ENCODE peak calls at places on chromosomes 5 and 9, in eight cellular contexts. L, A, J, P, X, S, Z and B are unnamed samples.

GRCh38 chr9:6226696-6227095 is 11.1 kb downstream of the IL33 start:
- DNase-seq in X (peak), S (no peak), P (no peak), Z (no peak), A (no peak), J (no peak), L (no peak), B (no peak)

GRCh38 chr5:17436766-17437221 is 61.2 kb upstream of the TAF11L2 start:
- DNase-seq in A (no peak), Z (no peak), J (no peak), X (no peak), L (no peak), S (no peak), P (no peak), B (no peak)

GRCh38 chr5:139649082-139649991 is 1.2 kb downstream of the CXXC5 start:
- DNase-seq in S (peak), Z (no peak), J (peak), L (no peak), P (peak), A (no peak), X (no peak), B (no peak)

GRCh38 chr9:105447814-105448812 is at the start of gene FSD1L:
- DNase-seq in P (peak), J (peak), A (peak), L (peak), S (peak), X (peak), Z (peak), B (peak)

GRCh38 chr5:117299940-117300339 is 725.3 kb upstream of the SEMA6A start:
- DNase-seq in A (no peak), Z (no peak), X (no peak), J (no peak), P (no peak), S (no peak), L (no peak), B (no peak)

GRCh38 chr9:84271004-84271886 is 69.3 kb downstream of the SLC28A3 start:
- DNase-seq in J (peak), X (peak), P (no peak), L (peak), A (peak), Z (peak), S (peak), B (peak)

GRCh38 chr5:138528208-138528607 is 14.8 kb downstream of the ETF1 start:
- DNase-seq in A (no peak), L (no peak), J (no peak), Z (no peak), X (peak), S (no peak), P (no peak), B (no peak)

GRCh38 chr5:129506092-129506491 is 46.0 kb downstream of the ADAMTS19 start:
- DNase-seq in S (no peak), X (peak), P (no peak), J (no peak), L (no peak), A (peak), Z (peak), B (no peak)

GRCh38 chr9:127108182-127108876 is 14.1 kb downstream of the ANGPTL2 start:
- DNase-seq in S (no peak), Z (no peak), P (no peak), L (no peak), J (peak), X (no peak), A (no peak), B (no peak)

GRCh38 chr5:150001660-150002493 is 1.3 kb downstream of the HMGXB3 start:
- DNase-seq in P (no peak), Z (peak), X (peak), J (peak), A (peak), S (peak), L (no peak), B (peak)

GRCh38 chr5:133565993-133566392 is 46.3 kb downstream of the FSTL4 start:
- DNase-seq in Z (no peak), A (no peak), J (no peak), L (no peak), S (no peak), P (no peak), X (peak), B (no peak)

GRCh38 chr5:40736103-40736875 is 19.5 kb downstream of the TTC33 start:
- DNase-seq in S (no peak), J (no peak), P (no peak), L (no peak), A (no peak), X (peak), Z (peak), B (no peak)

GRCh38 chr5:172418847-172419810 is 35.2 kb downstream of the SH3PXD2B start:
- DNase-seq in L (peak), Z (no peak), S (peak), A (no peak), J (peak), X (no peak), P (no peak), B (no peak)

GRCh38 chr5:159341914-159342313 is 11.6 kb upstream of the IL12B start:
- DNase-seq in X (peak), Z (peak), A (no peak), S (peak), J (no peak), L (peak), P (no peak), B (no peak)

GRCh38 chr9:109272745-109273144 is 48.1 kb downstream of the EPB41L4B start:
- DNase-seq in X (peak), L (no peak), A (no peak), S (no peak), P (no peak), J (no peak), Z (no peak), B (no peak)

GRCh38 chr5:38921174-38921573 is 75.4 kb downstream of the OSMR start:
- DNase-seq in X (no peak), S (no peak), L (no peak), J (no peak), P (no peak), Z (no peak), A (no peak), B (no peak)

GRCh38 chr9:107261106-107261505 is 22.0 kb upstream of the RAD23B start:
- DNase-seq in X (no peak), J (no peak), A (no peak), S (no peak), P (no peak), L (no peak), Z (no peak), B (no peak)

GRCh38 chr9:71518045-71518888 is 250.0 kb downstream of the CEMIP2 start:
- DNase-seq in S (no peak), L (no peak), P (no peak), X (no peak), Z (peak), J (no peak), A (no peak), B (no peak)

GRCh38 chr5:32498484-32498883 is 53.9 kb upstream of the ZFR start:
- DNase-seq in S (no peak), A (no peak), L (no peak), X (no peak), Z (no peak), P (no peak), J (no peak), B (no peak)

GRCh38 chr5:127562252-127562651 is 44.8 kb downstream of the PRRC1 start:
- DNase-seq in J (no peak), Z (no peak), A (no peak), L (no peak), X (peak), S (peak), P (no peak), B (no peak)

GRCh38 chr9:96065482-96066251 is 190.2 kb downstream of the ERCC6L2 start:
- DNase-seq in L (no peak), J (no peak), A (no peak), S (no peak), Z (no peak), P (no peak), X (no peak), B (no peak)

GRCh38 chr5:67957374-67957773 is 258.2 kb upstream of the PIK3R1 start:
- DNase-seq in X (no peak), S (no peak), Z (no peak), P (no peak), A (no peak), J (no peak), L (no peak), B (no peak)

GRCh38 chr9:110283736-110284135 is 27.4 kb upstream of the TXN start:
- DNase-seq in L (no peak), P (no peak), J (no peak), Z (no peak), S (no peak), X (peak), A (no peak), B (no peak)

GRCh38 chr9:135468866-135469521 is 10.6 kb upstream of the PPP1R26 start:
- DNase-seq in Z (peak), P (no peak), A (no peak), L (no peak), J (no peak), S (no peak), X (peak), B (no peak)

GRCh38 chr5:77991084-77991483 is 214.9 kb upstream of the TBCA start:
- DNase-seq in Z (no peak), X (no peak), P (no peak), L (no peak), J (no peak), S (no peak), A (no peak), B (no peak)

GRCh38 chr5:107268241-107268640 is 402.5 kb downstream of the EFNA5 start:
- DNase-seq in S (no peak), A (no peak), X (peak), L (no peak), J (no peak), P (no peak), Z (no peak), B (no peak)

GRCh38 chr5:61441742-61442141 is 109.7 kb downstream of the ZSWIM6 start:
- DNase-seq in P (no peak), S (no peak), A (no peak), Z (no peak), J (no peak), L (no peak), X (no peak), B (no peak)

GRCh38 chr9:136625101-136626065 is 37.3 kb upstream of the EGFL7 start:
- DNase-seq in A (no peak), L (peak), Z (peak), P (peak), J (peak), S (peak), X (peak), B (no peak)

GRCh38 chr5:1031306-1031959 is 22.8 kb downstream of the NKD2 start:
- DNase-seq in L (no peak), Z (no peak), J (peak), A (no peak), X (no peak), S (peak), P (no peak), B (no peak)

DNA sequence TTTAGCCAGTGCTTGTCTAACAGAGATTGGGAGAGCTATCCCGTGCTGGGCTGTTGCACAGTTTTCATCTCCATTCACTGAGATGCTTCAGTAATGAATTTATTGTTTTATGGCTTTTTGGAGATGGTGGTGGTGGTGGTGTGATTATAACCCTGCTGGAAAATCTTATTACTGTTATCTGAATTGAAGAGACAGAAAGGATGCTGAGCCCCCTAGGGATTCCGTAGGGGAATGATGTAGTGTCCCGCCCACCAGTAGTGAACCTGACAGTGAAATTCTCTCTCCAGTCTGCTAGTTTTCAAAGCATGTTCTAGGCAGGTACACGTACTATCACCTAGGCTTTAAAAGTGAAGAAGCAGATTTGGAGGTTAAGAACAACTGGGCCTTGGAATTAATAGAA is 1.9 kb downstream of the RAI14 start:
- DNase-seq in L (no peak), J (no peak), Z (no peak), X (peak), A (no peak), S (no peak), P (no peak), B (no peak)
- H3K4me3 ChIP-seq in L (peak), J (peak), Z (peak), X (peak), A (peak), S (no peak), P (peak), B (no peak)

GRCh38 chr9:134403292-134403681 is 77.0 kb downstream of the RXRA start:
- DNase-seq in J (no peak), A (no peak), X (no peak), P (no peak), Z (no peak), S (no peak), L (no peak), B (no peak)
- TF ChIP-seq CTCF in J (no peak), A (no peak), X (no peak), P (no peak), Z (no peak), S (no peak), L (no peak), B (no peak)

DNA sequence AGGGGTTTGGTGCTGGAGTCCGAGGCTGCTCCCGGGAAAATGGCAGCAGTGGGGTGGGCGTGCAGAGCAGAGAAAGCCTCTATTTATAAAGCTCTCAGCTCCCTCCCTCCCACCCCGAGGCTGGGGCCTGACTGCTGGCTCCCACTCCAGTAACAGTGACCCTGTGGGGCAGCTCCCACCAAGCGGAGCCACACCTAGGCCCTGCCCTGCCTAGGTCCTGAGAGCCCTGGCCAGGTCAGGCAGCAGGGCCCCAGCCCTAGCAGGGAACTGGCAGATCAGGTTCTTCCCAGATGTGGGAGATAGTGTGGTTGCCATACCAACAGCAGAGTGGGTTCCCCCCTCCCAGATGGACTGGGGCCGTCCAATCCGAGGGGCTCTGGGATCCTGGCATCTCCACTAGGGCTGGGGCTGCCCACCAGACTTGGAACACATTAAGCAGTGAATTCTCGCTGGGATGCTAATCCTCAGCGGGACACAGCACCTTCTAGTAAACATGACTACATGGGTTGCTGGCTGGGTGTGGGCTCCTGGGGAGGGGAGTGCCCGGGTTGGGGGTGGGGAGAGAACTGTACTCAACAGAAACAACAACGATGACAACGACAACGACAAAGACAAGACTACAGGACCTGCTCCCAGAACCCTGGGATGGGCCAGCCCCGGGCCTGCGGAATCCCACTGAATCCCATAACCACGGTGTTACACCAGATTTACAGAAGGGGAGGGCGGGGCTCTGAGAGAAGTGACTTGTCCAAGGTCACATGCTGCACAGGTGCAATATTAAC is 1.5 kb downstream of the SH3GLB2 start:
- DNase-seq in X (peak), P (no peak), A (no peak), J (no peak), L (no peak), S (peak), Z (no peak), B (no peak)
- H3K4me3 ChIP-seq in X (peak), P (peak), A (peak), J (peak), L (peak), S (peak), Z (peak), B (peak)

GRCh38 chr9:124863371-124863831 is 1.5 kb downstream of the ARPC5L start:
- DNase-seq in S (no peak), L (no peak), P (no peak), J (no peak), A (no peak), X (no peak), Z (no peak), B (no peak)

GRCh38 chr9:124858330-124859046 is 3.3 kb downstream of the RPL35 start:
- DNase-seq in P (no peak), Z (no peak), A (no peak), L (no peak), X (no peak), J (no peak), S (no peak), B (no peak)

GRCh38 chr9:124859803-124860581 is 1.8 kb downstream of the RPL35 start:
- DNase-seq in P (no peak), L (no peak), A (no peak), Z (no peak), X (no peak), S (no peak), J (no peak), B (no peak)

GRCh38 chr9:124860582-124861341 is 995 bp downstream of the RPL35 start:
- DNase-seq in S (no peak), L (no peak), Z (no peak), J (no peak), P (no peak), X (no peak), A (no peak), B (no peak)

DNA sequence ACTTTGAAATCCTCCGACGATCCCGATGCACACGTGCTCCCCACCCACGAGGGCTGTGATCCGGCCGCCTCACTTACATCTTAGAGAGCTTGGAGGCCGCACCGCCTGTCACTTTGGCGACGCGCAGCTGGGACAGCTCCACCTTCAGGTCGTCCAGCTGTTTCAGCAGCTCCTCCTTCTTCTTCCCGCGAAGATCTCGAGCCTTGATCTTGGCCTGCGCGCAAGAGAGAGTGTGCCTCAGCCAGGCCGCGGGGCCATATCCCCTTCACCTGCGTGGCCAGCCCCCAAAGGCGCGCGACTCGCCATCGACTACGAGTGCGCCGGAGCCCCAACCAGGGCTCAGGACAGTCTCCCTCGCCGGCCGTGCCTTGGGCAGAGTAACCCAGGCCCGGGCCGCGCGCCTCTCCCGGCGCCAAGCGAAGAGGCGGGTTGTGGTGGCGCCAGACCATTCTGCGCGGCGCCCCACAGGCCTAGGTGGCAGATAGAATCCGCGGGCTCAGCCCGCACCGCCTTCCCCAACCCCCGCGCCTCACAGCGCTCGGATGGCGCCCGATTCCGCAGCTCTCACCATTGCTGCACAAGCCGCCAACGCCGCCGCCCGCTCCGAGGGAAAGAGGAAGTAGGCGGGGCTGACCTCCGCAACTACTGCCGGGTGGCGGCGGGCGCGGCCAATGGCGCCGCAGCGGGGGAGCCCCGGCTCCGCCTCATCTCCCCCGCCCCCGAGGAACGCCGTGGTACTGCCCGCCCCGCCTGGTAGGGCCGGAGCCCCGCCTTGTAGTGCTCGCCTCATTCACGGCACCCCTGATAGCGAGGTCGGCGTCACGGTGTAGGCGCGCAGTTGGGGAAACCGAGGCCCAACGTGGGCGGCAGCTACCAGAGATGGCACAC is at the start of the genes ARPC5L and RPL35:
- DNase-seq in A (no peak), L (peak), S (peak), P (peak), Z (peak), X (peak), J (peak), B (peak)
- TF ChIP-seq CTCF in A (no peak), L (no peak), S (no peak), P (no peak), Z (peak), X (no peak), J (peak), B (peak)

GRCh38 chr5:73232266-73233041 is 59.5 kb downstream of the TMEM174 start:
- DNase-seq in A (no peak), L (no peak), X (peak), Z (no peak), S (no peak), P (no peak), J (no peak), B (no peak)

GRCh38 chr5:73234156-73234555 is 61.2 kb downstream of the TMEM174 start:
- DNase-seq in A (no peak), Z (no peak), S (no peak), L (no peak), X (no peak), J (no peak), P (no peak), B (no peak)

GRCh38 chr5:73233053-73233460 is 60.1 kb downstream of the TMEM174 start:
- DNase-seq in X (no peak), S (no peak), A (no peak), J (no peak), L (no peak), P (no peak), Z (no peak), B (no peak)

GRCh38 chr5:73231245-73231778 is 58.3 kb downstream of the TMEM174 start:
- DNase-seq in L (no peak), S (no peak), A (no peak), X (no peak), J (no peak), P (no peak), Z (no peak), B (no peak)

GRCh38 chr5:73233461-73234151 is 60.6 kb downstream of the TMEM174 start:
- DNase-seq in P (peak), Z (no peak), X (peak), A (no peak), L (no peak), S (peak), J (no peak), B (no peak)
- H3K4me3 ChIP-seq in P (peak), Z (no peak), X (peak), A (no peak), L (peak), S (peak), J (peak), B (no peak)

GRCh38 chr5:82296929-82297328 is 18.8 kb upstream of the RPS23 start:
- DNase-seq in J (no peak), Z (no peak), L (no peak), S (no peak), X (no peak), P (no peak), A (no peak), B (no peak)
- TF ChIP-seq CTCF in J (no peak), Z (no peak), L (no peak), S (no peak), X (no peak), P (no peak), A (no peak), B (no peak)

GRCh38 chr9:134173127-134174072 is 9.0 kb upstream of the RNU6ATAC start:
- DNase-seq in L (no peak), X (no peak), P (no peak), S (no peak), Z (no peak), A (no peak), J (peak), B (no peak)

GRCh38 chr9:134172198-134173126 is 8.1 kb upstream of the RNU6ATAC start:
- DNase-seq in Z (no peak), A (no peak), X (no peak), S (no peak), P (no peak), L (no peak), J (peak), B (no peak)

GRCh38 chr9:134175291-134175807 is 11.0 kb upstream of the RNU6ATAC start:
- DNase-seq in L (no peak), S (no peak), X (no peak), P (peak), J (no peak), A (no peak), Z (no peak), B (no peak)

GRCh38 chr9:134174526-134175290 is 10.3 kb upstream of the RNU6ATAC start:
- DNase-seq in X (no peak), J (no peak), A (no peak), L (no peak), Z (no peak), S (no peak), P (no peak), B (no peak)

DNA sequence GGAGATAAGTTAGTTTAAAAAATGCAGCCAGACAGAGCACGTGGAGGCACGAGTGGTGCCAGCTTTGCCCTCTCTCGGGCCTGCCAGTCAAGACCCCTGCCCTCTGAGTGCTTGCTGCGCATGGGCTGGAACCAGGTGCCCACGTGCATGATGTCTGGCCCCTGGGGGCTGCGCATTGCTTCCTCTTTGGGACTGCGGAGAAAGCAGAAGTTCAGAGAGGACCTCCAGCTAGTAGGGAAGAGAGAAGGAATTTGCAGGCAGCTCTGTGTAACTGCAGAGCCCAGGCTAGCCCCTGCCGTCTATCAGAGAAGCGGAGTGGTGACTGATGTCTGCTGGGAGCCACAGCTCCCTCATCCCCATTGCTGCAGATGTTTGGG is 9.7 kb upstream of the RNU6ATAC start:
- DNase-seq in A (no peak), Z (no peak), L (no peak), S (no peak), P (no peak), X (no peak), J (peak), B (no peak)
- H3K4me3 ChIP-seq in A (no peak), Z (no peak), L (no peak), S (no peak), P (no peak), X (no peak), J (no peak), B (no peak)